ENCODE peak calls at places on chromosomes 6 and 20, in five cellular contexts. G, A, S, R and F are unnamed samples.

GRCh38 chr20:31684153-31685003 is 38.3 kb downstream of the BCL2L1 start:
- DNase-seq in G (no peak), A (no peak), S (no peak), R (no peak), F (no peak)

GRCh38 chr6:79518850-79519249 is 18.4 kb downstream of the LCA5 start:
- DNase-seq in G (no peak), A (no peak), S (no peak), R (no peak), F (no peak)

GRCh38 chr6:31304683-31305082 is 32.8 kb upstream of the HLA-C start:
- DNase-seq in G (no peak), A (peak), S (no peak), R (no peak), F (no peak)

GRCh38 chr20:62910777-62911497 is 15.4 kb downstream of the DIDO1 start:
- DNase-seq in G (no peak), A (no peak), S (no peak), R (no peak), F (no peak)

GRCh38 chr6:103721923-103722322 is 1137.8 kb downstream of the HACE1 start:
- DNase-seq in G (no peak), A (no peak), S (no peak), R (no peak), F (no peak)

GRCh38 chr6:73395875-73396274 is 1.2 kb downstream of the DDX43 start:
- DNase-seq in G (no peak), A (no peak), S (no peak), R (no peak), F (no peak)

GRCh38 chr20:701401-702129 is 26.0 kb upstream of the SCRT2 start:
- DNase-seq in G (no peak), A (no peak), S (no peak), R (no peak), F (no peak)

GRCh38 chr6:293185-294174 is 1.2 kb downstream of the DUSP22 start:
- DNase-seq in G (peak), A (peak), S (no peak), R (peak), F (no peak)

GRCh38 chr6:5665173-5665572 is 341.6 kb downstream of the NRN1 start:
- DNase-seq in G (no peak), A (no peak), S (no peak), R (no peak), F (no peak)

GRCh38 chr6:159761135-159761872 is 541 bp upstream of the ACAT2 start:
- DNase-seq in G (peak), A (peak), S (no peak), R (peak), F (no peak)

GRCh38 chr6:22025468-22026159 is 271.2 kb downstream of the PRL start:
- DNase-seq in G (peak), A (peak), S (peak), R (peak), F (peak)

GRCh38 chr6:69279805-69280204 is 517.0 kb downstream of the LMBRD1 start:
- DNase-seq in G (peak), A (no peak), S (no peak), R (no peak), F (peak)

GRCh38 chr20:2922957-2923356 is 49.7 kb downstream of the PTPRA start:
- DNase-seq in G (no peak), A (no peak), S (no peak), R (no peak), F (no peak)

GRCh38 chr20:46073443-46073842 is 16.3 kb downstream of the NCOA5 start:
- DNase-seq in G (no peak), A (no peak), S (no peak), R (no peak), F (no peak)

GRCh38 chr6:135261872-135262725 is 81.0 kb downstream of the MYB start:
- DNase-seq in G (no peak), A (peak), S (no peak), R (no peak), F (no peak)

GRCh38 chr6:43123691-43124314 is 47.3 kb upstream of the SRF start:
- DNase-seq in G (no peak), A (no peak), S (no peak), R (no peak), F (no peak)

GRCh38 chr6:166262738-166263515 is 45.3 kb downstream of the PRR18 start:
- DNase-seq in G (no peak), A (no peak), S (peak), R (no peak), F (no peak)

GRCh38 chr20:64151634-64152530 is 12.4 kb upstream of the MYT1 start:
- DNase-seq in G (peak), A (peak), S (no peak), R (no peak), F (no peak)

GRCh38 chr6:109308018-109308492 is 74.2 kb downstream of the CD164 start:
- DNase-seq in G (no peak), A (peak), S (peak), R (peak), F (peak)

GRCh38 chr20:62089393-62089792 is 23.7 kb upstream of the TAF4 start:
- DNase-seq in G (no peak), A (no peak), S (no peak), R (no peak), F (no peak)

GRCh38 chr6:139028658-139029469 is at the start of gene ABRACL:
- DNase-seq in G (peak), A (peak), S (peak), R (peak), F (no peak)

GRCh38 chr20:62620624-62621023 is 21.7 kb upstream of the SLCO4A1 start:
- DNase-seq in G (no peak), A (no peak), S (no peak), R (no peak), F (no peak)

GRCh38 chr20:45969712-45970634 is 2.0 kb downstream of the ZNF335 start:
- DNase-seq in G (peak), A (peak), S (no peak), R (peak), F (no peak)

GRCh38 chr6:110656492-110656891 is 158.8 kb downstream of the CDK19 start:
- DNase-seq in G (no peak), A (no peak), S (no peak), R (no peak), F (no peak)

GRCh38 chr6:20575125-20575524 is 40.9 kb downstream of the CDKAL1 start:
- DNase-seq in G (no peak), A (no peak), S (no peak), R (no peak), F (no peak)

GRCh38 chr6:123306334-123306733 is 310.3 kb downstream of the CLVS2 start:
- DNase-seq in G (peak), A (no peak), S (no peak), R (no peak), F (no peak)

GRCh38 chr20:62710886-62711702 is 2.5 kb downstream of the NTSR1 start:
- DNase-seq in G (no peak), A (no peak), S (peak), R (no peak), F (no peak)

GRCh38 chr6:148435386-148435785 is 92.7 kb downstream of the SASH1 start:
- DNase-seq in G (no peak), A (peak), S (no peak), R (no peak), F (no peak)

GRCh38 chr6:144315226-144315980 is 30.3 kb downstream of the UTRN start:
- DNase-seq in G (no peak), A (no peak), S (no peak), R (peak), F (no peak)

GRCh38 chr6:101429291-101429690 is 35.8 kb downstream of the GRIK2 start:
- DNase-seq in G (no peak), A (no peak), S (no peak), R (no peak), F (no peak)

GRCh38 chr6:2853766-2854393 is 12.2 kb upstream of the SERPINB1 start:
- DNase-seq in G (peak), A (peak), S (peak), R (no peak), F (peak)
- H3K4me3 ChIP-seq in G (peak), A (no peak), S (peak), R (peak), F (peak)

DNA sequence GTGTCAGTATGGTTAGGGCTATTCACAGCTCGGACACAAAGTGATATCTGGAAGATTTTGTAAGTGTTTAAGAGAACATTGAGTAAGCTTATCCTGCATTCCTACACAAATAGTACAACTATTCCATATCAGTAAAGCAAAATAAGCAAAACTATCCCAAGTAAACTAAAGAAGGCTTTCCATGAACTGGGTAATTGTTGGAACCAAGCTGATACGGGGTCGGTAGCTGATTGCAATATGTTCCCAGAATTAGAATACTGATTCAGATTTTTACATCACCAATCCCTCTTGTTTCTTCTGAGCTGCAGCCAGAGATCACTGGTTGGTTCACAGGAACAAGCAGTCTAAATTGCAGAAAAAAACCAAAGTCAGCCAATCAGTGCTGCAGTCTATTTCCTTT is 54.1 kb downstream of the CDS2 start:
- DNase-seq in G (no peak), A (no peak), S (no peak), R (no peak), F (no peak)
- H3K4me3 ChIP-seq in G (no peak), A (no peak), S (no peak), R (no peak), F (no peak)

DNA sequence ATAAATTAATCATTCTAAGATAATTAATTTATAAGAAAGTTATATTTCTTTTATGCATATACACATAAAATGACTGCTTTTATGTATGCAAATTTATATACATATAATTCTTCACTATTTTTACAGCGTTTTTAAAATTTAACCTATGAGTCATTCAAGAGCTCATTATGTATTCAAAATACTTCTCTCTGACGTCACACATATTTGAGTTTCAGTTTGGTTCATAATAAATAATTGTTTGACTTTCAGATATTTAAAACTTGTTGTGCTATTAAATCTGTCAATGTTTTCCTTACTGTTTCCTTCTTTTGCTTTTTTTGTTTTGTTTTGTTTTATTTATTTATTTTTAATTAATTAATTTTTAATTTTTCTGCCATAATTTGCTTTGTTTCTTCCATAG is 467.5 kb upstream of the ADGRB3 start:
- DNase-seq in G (no peak), A (no peak), S (no peak), R (no peak), F (no peak)
- H3K4me3 ChIP-seq in G (no peak), A (no peak), S (no peak), R (no peak), F (no peak)

GRCh38 chr20:10498196-10498595 is 63.1 kb downstream of the SLX4IP start:
- DNase-seq in G (no peak), A (no peak), S (no peak), R (no peak), F (no peak)
- H3K4me3 ChIP-seq in G (no peak), A (no peak), S (no peak), R (no peak), F (no peak)

DNA sequence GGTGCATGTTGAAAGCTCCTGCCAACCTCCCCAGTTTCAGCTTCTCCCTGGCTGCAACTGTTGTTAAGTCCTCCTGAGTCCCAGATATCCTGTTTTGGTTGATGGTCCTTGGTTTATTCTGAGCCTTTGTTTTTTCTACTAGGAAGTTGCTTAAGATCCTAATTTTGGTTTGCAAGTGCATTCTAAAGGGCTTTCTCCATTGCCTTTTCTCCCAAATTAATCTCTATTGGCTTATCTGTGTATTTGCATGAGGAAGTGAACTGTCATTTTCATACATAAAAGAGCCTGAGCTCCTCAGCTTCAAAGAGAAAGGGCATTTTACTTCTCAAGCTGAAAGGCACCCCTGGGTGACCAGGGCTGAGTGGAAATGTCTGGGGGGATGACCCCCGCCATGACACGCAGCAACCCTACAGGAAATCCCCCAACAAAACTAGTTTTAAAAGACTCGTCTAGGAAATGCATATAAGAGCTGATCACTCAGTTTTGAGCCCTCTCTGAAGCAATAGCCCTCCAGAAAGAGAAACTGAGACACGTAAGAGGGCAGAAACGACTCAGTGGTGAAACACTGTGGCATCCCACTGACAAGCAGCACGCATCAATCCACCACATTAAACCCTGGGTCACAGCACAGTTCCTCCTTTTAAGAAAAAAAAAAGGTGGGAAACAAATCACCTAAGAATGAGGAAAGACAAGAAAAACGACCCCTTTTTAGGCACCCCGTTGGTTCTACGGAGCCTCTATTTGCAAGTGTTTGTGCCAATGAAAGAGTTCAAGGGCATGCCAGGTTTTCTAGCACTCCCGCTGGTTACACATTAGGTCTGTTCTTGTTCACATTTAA is 140.9 kb downstream of the THBS2 start:
- DNase-seq in G (no peak), A (no peak), S (peak), R (no peak), F (no peak)
- H3K4me3 ChIP-seq in G (no peak), A (no peak), S (peak), R (no peak), F (no peak)